ENCODE peak calls at places on chromosome 10, in five cellular contexts. O is sigmoid colon, T is suprapubic skin, E is prostate gland, R is spleen. V is an unnamed sample.

GRCh38 chr10:11195017-11195586 is 177.4 kb downstream of the CELF2 start:
- DNase-seq in T (no peak), O (no peak), E (no peak), R (no peak), V (no peak)

GRCh38 chr10:73931767-73932624 is 21.1 kb downstream of the PLAU start:
- DNase-seq in T (no peak), E (peak; percentile 56), O (no peak), R (no peak), V (peak; percentile 46)

GRCh38 chr10:130141878-130142277 is 5.7 kb downstream of the GLRX3 start:
- DNase-seq in R (no peak), O (no peak), E (no peak), T (no peak), V (no peak)

GRCh38 chr10:15483215-15483970 is 112.3 kb upstream of the FAM171A1 start:
- DNase-seq in T (no peak), O (no peak), R (no peak), E (no peak), V (no peak)

GRCh38 chr10:113096111-113097045 is 146.3 kb downstream of the TCF7L2 start:
- DNase-seq in R (no peak), O (peak; percentile 79), T (peak; percentile 50), E (no peak), V (no peak)

GRCh38 chr10:52668024-52668423 is 104.6 kb downstream of the MBL2 start:
- DNase-seq in E (no peak), O (no peak), R (no peak), T (no peak), V (no peak)

GRCh38 chr10:124740374-124741280 is 3.6 kb downstream of the FAM53B start:
- DNase-seq in R (peak; percentile 92), O (peak; percentile 92), T (no peak), E (peak; percentile 45), V (no peak)

GRCh38 chr10:34768261-34768971 is 46.7 kb downstream of the PARD3 start:
- DNase-seq in O (peak; percentile 91), E (peak; percentile 92), T (peak; percentile 85), R (no peak), V (peak; percentile 86)

GRCh38 chr10:44965651-44966097 is 6.1 kb downstream of the RASSF4 start:
- DNase-seq in O (no peak), E (no peak), T (no peak), R (peak; percentile 51), V (no peak)

GRCh38 chr10:104589871-104590270 is 51.2 kb upstream of the SORCS3 start:
- DNase-seq in R (no peak), T (no peak), O (no peak), E (no peak), V (no peak)

GRCh38 chr10:131954356-131954965 is 27.3 kb downstream of the BNIP3 start:
- DNase-seq in E (no peak), R (peak; percentile 73), O (peak; percentile 56), T (no peak), V (no peak)

GRCh38 chr10:28077889-28078288 is 79.0 kb upstream of the ODAD2 start:
- DNase-seq in R (no peak), E (no peak), O (no peak), T (no peak), V (no peak)

GRCh38 chr10:89360153-89360552 is 17.7 kb upstream of the IFIT1B start:
- DNase-seq in T (no peak), O (no peak), R (no peak), E (no peak), V (no peak)

GRCh38 chr10:131532745-131533341 is 221.3 kb upstream of the TCERG1L start:
- DNase-seq in T (no peak), E (no peak), R (no peak), O (no peak), V (no peak)

GRCh38 chr10:32323051-32323450 is 23.9 kb downstream of the EPC1 start:
- DNase-seq in E (no peak), R (no peak), O (no peak), T (no peak), V (no peak)

GRCh38 chr10:114683162-114683561 is 25.1 kb upstream of the ABLIM1 start:
- DNase-seq in R (no peak), E (peak; percentile 47), T (no peak), O (no peak), V (peak; percentile 36)

GRCh38 chr10:84344560-84344959 is 16.2 kb downstream of the CCSER2 start:
- DNase-seq in E (no peak), R (no peak), O (no peak), T (no peak), V (no peak)

GRCh38 chr10:121535381-121535780 is 62.9 kb downstream of the FGFR2 start:
- DNase-seq in O (no peak), T (no peak), E (no peak), R (no peak), V (no peak)
- TF ChIP-seq POLR2A in O (no peak), T (no peak), E (no peak), R (no peak), V (no peak)

DNA sequence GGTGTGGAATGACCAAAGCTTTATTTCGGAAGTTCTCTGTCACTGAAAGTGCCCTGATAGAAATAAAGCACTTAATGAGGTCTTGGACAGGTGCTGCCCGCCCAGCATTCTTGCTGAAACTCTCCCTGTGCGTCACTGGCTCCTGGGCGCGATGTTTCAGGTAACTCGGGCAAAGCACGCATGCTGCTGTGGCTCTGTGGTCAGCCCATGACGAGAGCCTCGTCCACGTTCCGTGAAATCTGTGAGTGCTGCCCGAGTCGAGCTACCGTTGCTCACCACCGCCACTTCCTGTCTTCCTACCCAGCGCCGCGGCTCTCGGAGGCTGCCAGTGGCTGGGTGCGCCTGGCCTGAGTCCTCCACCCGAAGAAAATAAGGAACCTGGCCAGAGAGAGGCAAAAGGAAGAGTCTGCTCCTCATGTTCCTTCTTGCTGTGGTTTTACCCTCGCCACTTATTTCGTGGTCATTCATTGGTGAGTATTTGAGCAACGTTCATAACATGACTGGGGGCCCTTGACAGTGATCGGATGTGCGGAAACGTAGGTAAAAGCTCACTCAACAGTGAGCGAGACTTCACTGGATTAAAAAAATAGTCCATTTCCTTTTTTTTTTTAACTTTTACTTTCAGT is 95.5 kb downstream of the MAP3K8 start:
- DNase-seq in T (peak; percentile 79), E (peak; percentile 8), O (peak; percentile 85), R (peak; percentile 96), V (no peak)
- H3K27ac ChIP-seq in T (peak overlapping the region; percentile 2), E (no peak overlapping the region), O (no peak overlapping the region), R (peak overlapping the region; percentile 69), V (peak overlapping the region; percentile 30)

DNA sequence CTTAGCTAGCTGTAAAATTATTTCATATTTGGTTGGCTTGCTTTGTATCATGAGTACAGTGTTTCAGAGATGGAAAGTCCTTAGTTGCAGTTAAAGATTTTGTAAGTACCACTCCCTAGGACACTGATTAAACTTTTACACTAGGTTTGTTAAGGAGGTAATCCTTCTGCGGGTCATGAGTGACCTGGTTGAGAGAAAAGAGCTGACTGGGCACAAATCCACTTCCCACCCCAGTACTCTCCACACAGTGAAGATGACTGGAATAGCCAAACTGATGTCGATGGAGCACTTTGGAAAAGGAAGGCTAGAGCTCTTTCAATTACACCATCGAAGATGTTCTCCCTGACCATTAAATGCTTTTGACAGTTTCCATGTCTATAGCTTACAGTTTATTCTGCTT is 191.9 kb downstream of the CSTF2T start:
- DNase-seq in R (no peak), E (no peak), T (no peak), O (no peak), V (no peak)
- TF ChIP-seq POLR2AphosphoS5 in R (no peak), E (no peak), T (no peak), O (no peak), V (no peak)

GRCh38 chr10:86711237-86711956 is 43.1 kb downstream of the LDB3 start:
- DNase-seq in E (peak; percentile 84), O (peak; percentile 97), R (peak; percentile 96), T (no peak), V (peak; percentile 78)
- TF ChIP-seq POLR2A in E (peak; percentile 72), O (peak; percentile 77), R (no peak), T (no peak), V (peak; percentile 43)

DNA sequence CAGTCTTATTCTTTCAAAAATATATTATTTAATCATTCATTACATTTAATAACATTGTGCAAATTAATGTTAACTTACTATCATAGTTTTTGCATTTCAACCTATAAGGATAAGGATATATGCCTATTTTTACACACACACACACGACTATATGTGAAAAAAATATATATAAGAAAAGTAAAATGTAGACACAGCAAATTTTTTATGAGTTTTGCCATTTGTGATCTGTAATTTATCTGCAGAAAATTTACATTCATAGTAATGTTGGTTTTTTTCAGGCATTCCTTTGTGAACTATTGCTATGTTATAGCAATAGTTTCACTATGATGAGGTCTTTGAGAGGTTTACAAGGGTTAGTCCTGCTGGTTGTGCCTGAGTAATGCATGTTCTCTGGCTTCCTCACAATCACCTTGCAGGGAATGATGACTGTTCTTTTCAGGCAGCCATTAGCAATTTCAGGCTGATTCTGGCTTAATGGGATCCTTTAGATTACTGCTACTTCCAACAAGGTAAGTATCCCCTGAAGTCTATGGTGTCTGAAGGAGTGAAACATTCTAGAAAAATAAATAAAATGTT is 183.7 kb upstream of the CDK1 start:
- DNase-seq in O (no peak), R (no peak), T (no peak), E (no peak), V (no peak)
- H3K27ac ChIP-seq in O (no peak overlapping the region), R (no peak overlapping the region), T (no peak overlapping the region), E (no peak overlapping the region), V (no peak overlapping the region)

GRCh38 chr10:75404335-75405200 is 3.0 kb upstream of the ZNF503 start:
- DNase-seq in R (no peak), T (peak; percentile 86), E (peak; percentile 66), O (no peak), V (peak; percentile 54)
- TF ChIP-seq POLR2AphosphoS5 in R (no peak), T (no peak), E (no peak), O (no peak), V (no peak)

GRCh38 chr10:995559-995926 is 7.3 kb downstream of the GTPBP4 start:
- DNase-seq in O (no peak), E (no peak), T (no peak), R (no peak), V (no peak)

GRCh38 chr10:996031-996430 is 7.8 kb downstream of the GTPBP4 start:
- DNase-seq in R (no peak), E (no peak), O (no peak), T (no peak), V (no peak)

GRCh38 chr10:994836-995558 is 6.8 kb downstream of the GTPBP4 start:
- DNase-seq in R (no peak), E (no peak), O (no peak), T (no peak), V (no peak)

GRCh38 chr10:990808-991207 is 2.6 kb downstream of the GTPBP4 start:
- DNase-seq in O (no peak), T (no peak), R (no peak), E (no peak), V (no peak)

GRCh38 chr10:992523-993340 is 4.5 kb downstream of the GTPBP4 start:
- DNase-seq in O (no peak), T (no peak), E (no peak), R (no peak), V (no peak)
- TF ChIP-seq POLR2A in O (no peak), T (no peak), E (no peak), R (no peak), V (no peak)

GRCh38 chr10:93383562-93383981 is 98.6 kb downstream of the MYOF start:
- DNase-seq in E (no peak), R (no peak), T (no peak), O (no peak), V (no peak)
- H3K27ac ChIP-seq in E (no peak overlapping the region), R (no peak overlapping the region), T (peak overlapping the region; percentile 52), O (peak overlapping the region; percentile 64), V (peak overlapping the region; percentile 86)

GRCh38 chr10:117132751-117133231 is 5.3 kb downstream of the VAX1 start:
- DNase-seq in E (no peak), O (no peak), T (no peak), R (no peak), V (no peak)
- TF ChIP-seq POLR2AphosphoS5 in E (no peak), O (no peak), T (no peak), R (no peak), V (no peak)

V was measured in breast epithelium.